ENCODE peak calls at places on chromosome 7, in seven cellular contexts. H is GM10248, B is H9, L is GM23338, W is left lung, E is psoas muscle, X is IMR-90. P is an unnamed sample.

GRCh38 chr7:45593877-45594276 is 19.7 kb downstream of the ADCY1 start:
- DNase-seq in X (no peak), B (peak; percentile 11), W (no peak), E (no peak), H (no peak), L (no peak), P (no peak)

GRCh38 chr7:123154231-123154860 is 45.4 kb downstream of the SLC13A1 start:
- DNase-seq in L (peak; percentile 84), E (peak; percentile 29), W (no peak), X (peak; percentile 50), B (peak; percentile 67), H (peak; percentile 29), P (peak; percentile 29)

GRCh38 chr7:98215561-98216495 is 4.6 kb downstream of the BHLHA15 start:
- DNase-seq in H (no peak), L (no peak), X (no peak), E (no peak), W (peak; percentile 67), B (no peak), P (no peak)

GRCh38 chr7:150357277-150357676 is 11.3 kb upstream of the REPIN1 start:
- DNase-seq in X (no peak), W (no peak), B (no peak), H (no peak), L (no peak), E (no peak), P (no peak)

GRCh38 chr7:51528172-51528571 is 211.6 kb upstream of the COBL start:
- DNase-seq in L (no peak), E (no peak), X (no peak), B (no peak), W (no peak), H (no peak), P (no peak)

GRCh38 chr7:48962821-48963505 is 38.6 kb downstream of the CDC14C start:
- DNase-seq in W (no peak), H (no peak), E (peak; percentile 23), X (no peak), L (no peak), B (no peak), P (no peak)

GRCh38 chr7:27364344-27364758 is 121.7 kb downstream of the EVX1 start:
- DNase-seq in W (no peak), H (no peak), B (no peak), X (peak; percentile 69), E (peak; percentile 82), L (no peak), P (no peak)

GRCh38 chr7:30915751-30916150 is 4.1 kb downstream of the AQP1 start:
- DNase-seq in W (peak; percentile 28), X (no peak), H (no peak), L (no peak), B (no peak), E (no peak), P (no peak)

GRCh38 chr7:117682681-117683385 is 190.4 kb downstream of the CTTNBP2 start:
- DNase-seq in H (no peak), E (no peak), L (peak; percentile 28), X (peak; percentile 19), W (no peak), B (no peak), P (no peak)

GRCh38 chr7:83060218-83060617 is 102.5 kb downstream of the PCLO start:
- DNase-seq in B (no peak), H (no peak), L (no peak), X (no peak), E (no peak), W (no peak), P (no peak)

GRCh38 chr7:117271566-117271965 is 51.3 kb downstream of the WNT2 start:
- DNase-seq in L (no peak), X (no peak), E (no peak), W (no peak), H (no peak), B (no peak), P (no peak)

GRCh38 chr7:46515844-46516590 is 594.9 kb upstream of the IGFBP3 start:
- DNase-seq in L (no peak), X (no peak), B (no peak), W (no peak), E (no peak), H (no peak), P (no peak)

GRCh38 chr7:2165610-2166594 is 66.8 kb downstream of the MAD1L1 start:
- DNase-seq in B (no peak), H (peak; percentile 89), X (no peak), W (peak; percentile 68), L (no peak), E (no peak), P (peak; percentile 90)

GRCh38 chr7:136953386-136953785 is 84.9 kb downstream of the CHRM2 start:
- DNase-seq in B (no peak), W (no peak), X (peak; percentile 79), E (no peak), L (no peak), H (no peak), P (no peak)

GRCh38 chr7:118184392-118184899 is 482 bp downstream of the LSM8 start:
- DNase-seq in H (peak; percentile 6), X (no peak), E (no peak), L (no peak), W (no peak), B (no peak), P (no peak)

GRCh38 chr7:93310346-93310745 is 78.2 kb downstream of the VPS50 start:
- DNase-seq in X (peak; percentile 50), B (no peak), H (no peak), W (no peak), E (no peak), L (no peak), P (no peak)

GRCh38 chr7:73718905-73719805 is at the start of gene STX1A:
- DNase-seq in H (peak; percentile 95), X (peak; percentile 59), W (peak; percentile 94), L (peak; percentile 82), E (peak; percentile 72), B (peak; percentile 67), P (peak; percentile 97)

GRCh38 chr7:3089493-3089892 is 45.8 kb upstream of the CARD11 start:
- DNase-seq in H (no peak), W (no peak), L (peak; percentile 89), X (peak; percentile 6), E (no peak), B (peak; percentile 81), P (no peak)

GRCh38 chr7:138458576-138459234 is 1.4 kb upstream of the TRIM24 start:
- DNase-seq in H (no peak), L (peak; percentile 97), E (no peak), W (no peak), X (no peak), B (peak; percentile 91), P (no peak)

GRCh38 chr7:91892821-91893340 is 12.4 kb upstream of the MTERF1 start:
- DNase-seq in X (peak; percentile 53), W (no peak), E (no peak), L (no peak), B (no peak), H (no peak), P (no peak)

GRCh38 chr7:380724-381210 is 90.8 kb downstream of the FOXL3 start:
- DNase-seq in X (no peak), W (peak; percentile 43), E (no peak), L (no peak), H (no peak), B (peak; percentile 26), P (peak; percentile 16)

GRCh38 chr7:72781631-72782030 is 46.4 kb downstream of the TYW1B start:
- DNase-seq in H (no peak), B (no peak), X (no peak), L (no peak), E (no peak), W (no peak), P (no peak)

GRCh38 chr7:7054252-7054830 is 128.0 kb upstream of the C1GALT1 start:
- DNase-seq in B (no peak), L (no peak), X (no peak), W (no peak), E (no peak), H (no peak), P (no peak)

GRCh38 chr7:47596502-47597202 is 14.7 kb upstream of the TNS3 start:
- DNase-seq in W (no peak), B (no peak), E (peak; percentile 60), X (no peak), H (no peak), L (peak; percentile 43), P (no peak)

DNA sequence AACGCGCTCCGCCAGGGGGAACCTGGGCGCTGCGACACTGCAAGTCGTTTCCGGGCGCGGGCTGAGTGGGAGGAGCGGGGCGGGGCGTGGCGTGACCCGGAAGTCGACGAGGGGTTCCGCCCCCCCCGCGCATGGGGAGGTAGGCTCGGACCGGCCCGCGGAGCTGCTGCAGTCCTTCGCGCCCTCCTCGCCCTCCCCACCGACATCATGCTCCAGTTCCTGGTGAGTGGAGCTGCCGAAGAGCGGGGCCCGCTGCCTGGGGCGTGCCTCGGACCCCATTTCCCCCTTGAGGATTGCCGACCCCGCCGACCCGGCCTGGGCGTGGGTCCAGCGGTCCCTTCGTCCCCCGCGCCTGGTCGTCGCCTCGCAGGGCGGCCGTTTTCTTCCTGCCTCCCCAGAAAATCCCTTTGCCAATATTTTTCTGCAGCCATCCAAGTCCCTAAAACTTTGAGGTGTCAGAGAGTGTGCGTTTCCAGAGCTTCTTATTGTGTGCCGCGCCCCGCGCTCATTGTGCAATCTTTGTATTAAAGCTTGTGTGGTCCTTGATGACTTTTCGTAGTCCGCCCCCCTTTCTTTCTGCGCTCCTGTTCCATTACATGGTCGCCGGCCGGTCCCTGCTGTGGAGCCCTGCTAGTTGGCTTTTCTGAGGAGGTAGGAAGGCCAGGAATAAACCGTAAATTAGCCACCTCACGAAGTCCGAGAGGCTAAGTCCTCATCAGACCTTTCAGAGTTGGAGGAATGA is at the start of gene STMP1:
- DNase-seq in H (peak; percentile 97), W (peak; percentile 99), L (peak; percentile 98), B (peak; percentile 96), X (peak; percentile 96), E (peak; percentile 97), P (peak; percentile 95)
- TF ChIP-seq CTCF in H (peak; percentile 78), W (peak; percentile 6), L (peak; percentile 73), B (no peak), X (peak; percentile 80), E (no peak), P (peak; percentile 70)

GRCh38 chr7:70193514-70193913 is 595.2 kb downstream of the AUTS2 start:
- DNase-seq in E (no peak), X (peak; percentile 1), W (no peak), B (no peak), L (no peak), H (no peak), P (peak; percentile 24)
- TF ChIP-seq CTCF in E (peak; percentile 18), X (peak; percentile 10), W (no peak), B (no peak), L (peak; percentile 13), H (peak; percentile 27), P (peak; percentile 39)

DNA sequence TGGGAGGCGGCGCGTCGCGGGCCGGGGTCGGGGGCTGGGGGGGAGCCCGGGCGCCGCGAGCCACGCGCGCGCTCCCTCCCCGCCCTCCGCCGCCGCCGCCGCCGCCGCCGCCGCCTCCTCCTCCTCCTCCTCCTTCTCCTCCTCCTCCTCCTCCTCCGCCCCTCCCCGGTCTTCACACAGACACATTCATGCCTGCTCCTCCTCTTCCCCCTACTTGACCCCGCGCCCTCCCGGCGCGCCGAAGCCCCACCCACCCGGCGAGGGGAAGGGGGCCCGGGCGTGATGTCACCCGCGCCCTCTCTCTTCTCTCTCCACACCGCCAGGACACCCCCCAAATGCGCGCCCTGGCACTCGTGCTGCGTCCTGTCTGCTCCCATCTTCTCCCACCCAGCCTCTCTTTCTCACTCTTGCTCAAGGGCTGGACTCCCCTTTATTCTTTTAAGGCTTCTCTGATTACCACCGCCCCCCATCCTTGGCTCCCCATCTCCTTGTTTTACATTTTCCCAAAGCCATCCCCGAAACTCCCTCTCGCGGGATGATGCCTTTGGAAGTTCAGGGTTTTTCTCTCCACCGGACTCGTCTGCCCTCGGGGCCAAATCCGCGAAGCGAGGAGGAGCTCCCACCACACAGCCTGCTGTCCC is 1.0 kb upstream of the GLI3 start:
- DNase-seq in E (peak; percentile 80), H (no peak), L (peak; percentile 85), W (peak; percentile 80), B (peak; percentile 83), X (peak; percentile 51), P (no peak)
- TF ChIP-seq CTCF in E (no peak), H (no peak), L (no peak), W (no peak), B (no peak), X (no peak), P (no peak)

GRCh38 chr7:155256761-155257481 is 40.8 kb upstream of the INSIG1 start:
- DNase-seq in E (no peak), X (no peak), W (no peak), B (no peak), L (no peak), H (no peak), P (no peak)
- TF ChIP-seq CTCF in E (no peak), X (no peak), W (no peak), B (no peak), L (no peak), H (no peak), P (no peak)

P was measured in GM13977.